ENCODE peak calls at places on chromosomes 13 and 19, in eight cellular contexts. W, N, C, I, T, R, D and Z are unnamed samples.

GRCh38 chr19:42942187-42942789 is 5.3 kb upstream of the PSG7 start:
- DNase-seq in W (peak), N (no peak), C (no peak), I (no peak), T (no peak), R (no peak), D (peak), Z (peak)

GRCh38 chr19:18008814-18009213 is 844 bp downstream of the ARRDC2 start:
- DNase-seq in W (no peak), N (no peak), C (no peak), I (no peak), T (no peak), R (no peak), D (no peak), Z (no peak)

GRCh38 chr19:33798701-33799111 is 2.0 kb downstream of the KCTD15 start:
- DNase-seq in W (no peak), N (no peak), C (no peak), I (no peak), T (no peak), R (no peak), D (no peak), Z (no peak)

GRCh38 chr19:4007836-4008539 is 452 bp downstream of the PIAS4 start:
- DNase-seq in W (peak), N (no peak), C (peak), I (no peak), T (no peak), R (no peak), D (no peak), Z (peak)

GRCh38 chr13:63605962-63606361 is 2190.3 kb upstream of the PCDH20 start:
- DNase-seq in W (no peak), N (no peak), C (no peak), I (no peak), T (no peak), R (no peak), D (no peak), Z (no peak)

GRCh38 chr13:104008571-104009435 is 942.6 kb upstream of the SLC10A2 start:
- DNase-seq in W (no peak), N (no peak), C (no peak), I (peak), T (no peak), R (no peak), D (peak), Z (no peak)

GRCh38 chr19:45340232-45340898 is at the start of gene KLC3:
- DNase-seq in W (peak), N (peak), C (no peak), I (peak), T (no peak), R (no peak), D (peak), Z (no peak)

GRCh38 chr13:30033681-30034447 is 183.4 kb upstream of the UBL3 start:
- DNase-seq in W (no peak), N (no peak), C (no peak), I (peak), T (no peak), R (no peak), D (peak), Z (no peak)

GRCh38 chr13:34153428-34154180 is 335.7 kb downstream of the RFC3 start:
- DNase-seq in W (no peak), N (no peak), C (no peak), I (no peak), T (no peak), R (no peak), D (no peak), Z (no peak)

GRCh38 chr13:60756306-60756705 is 359.3 kb downstream of the TDRD3 start:
- DNase-seq in W (no peak), N (no peak), C (no peak), I (no peak), T (no peak), R (no peak), D (peak), Z (no peak)

GRCh38 chr19:28640506-28640905 is 572.4 kb downstream of the UQCRFS1 start:
- DNase-seq in W (no peak), N (no peak), C (no peak), I (no peak), T (no peak), R (no peak), D (no peak), Z (no peak)

GRCh38 chr19:44947041-44947581 is 1.3 kb downstream of the APOC2 start:
- DNase-seq in W (no peak), N (no peak), C (no peak), I (no peak), T (no peak), R (no peak), D (no peak), Z (no peak)

GRCh38 chr19:45113628-45114027 is 20.6 kb downstream of the PPP1R37 start:
- DNase-seq in W (no peak), N (no peak), C (no peak), I (no peak), T (no peak), R (no peak), D (peak), Z (no peak)

GRCh38 chr19:31214086-31214485 is 135.2 kb downstream of the TSHZ3 start:
- DNase-seq in W (peak), N (peak), C (no peak), I (peak), T (peak), R (peak), D (peak), Z (peak)

GRCh38 chr19:29277107-29277506 is 64.2 kb upstream of the UQCRFS1 start:
- DNase-seq in W (peak), N (peak), C (no peak), I (peak), T (peak), R (no peak), D (no peak), Z (peak)

GRCh38 chr19:47226426-47227346 is 4.3 kb downstream of the BBC3 start:
- DNase-seq in W (peak), N (peak), C (peak), I (peak), T (no peak), R (no peak), D (no peak), Z (peak)

GRCh38 chr19:5006201-5006600 is 37.3 kb downstream of the KDM4B start:
- DNase-seq in W (no peak), N (no peak), C (no peak), I (peak), T (no peak), R (no peak), D (no peak), Z (no peak)

GRCh38 chr13:85970727-85971126 is 171.5 kb upstream of the SLITRK6 start:
- DNase-seq in W (no peak), N (no peak), C (no peak), I (no peak), T (no peak), R (no peak), D (peak), Z (no peak)

GRCh38 chr19:9709305-9709704 is 34.4 kb upstream of the ZNF562 start:
- DNase-seq in W (no peak), N (no peak), C (no peak), I (no peak), T (no peak), R (no peak), D (peak), Z (no peak)

GRCh38 chr13:32676242-32676641 is 90.0 kb downstream of the PDS5B start:
- DNase-seq in W (no peak), N (no peak), C (no peak), I (no peak), T (no peak), R (no peak), D (no peak), Z (no peak)

GRCh38 chr19:34666200-34666957 is 10.6 kb downstream of the SCGB2B2 start:
- DNase-seq in W (no peak), N (no peak), C (no peak), I (no peak), T (no peak), R (no peak), D (no peak), Z (no peak)

GRCh38 chr13:51923983-51924539 is 62.3 kb downstream of the CCDC70 start:
- DNase-seq in W (peak), N (no peak), C (no peak), I (no peak), T (no peak), R (no peak), D (no peak), Z (no peak)